ENCODE peak calls at places on chromosomes 11 and 22, in five cellular contexts. W, K, L, E and H are unnamed samples.
A peak's percentile ranks its signal among the peaks of the same experiment; 100 is the strongest.

GRCh38 chr22:26041931-26042330 is 127.3 kb upstream of the SEZ6L start:
- DNase-seq in E (no peak), K (no peak), L (no peak), W (peak; percentile 54), H (no peak)

GRCh38 chr11:113305440-113306336 is 8.7 kb upstream of the TTC12 start:
- DNase-seq in L (peak; percentile 49), E (peak; percentile 85), K (peak; percentile 70), W (peak; percentile 81), H (peak; percentile 86)

GRCh38 chr11:111334495-111335123 is 36.3 kb downstream of the POU2AF3 start:
- DNase-seq in L (peak; percentile 48), E (no peak), W (no peak), K (no peak), H (no peak)

GRCh38 chr11:37076866-37077265 is 478.8 kb upstream of the RAG2 start:
- DNase-seq in W (no peak), L (no peak), K (no peak), E (no peak), H (no peak)

GRCh38 chr11:91147885-91148284 is 925.0 kb upstream of the CHORDC1 start:
- DNase-seq in K (no peak), W (no peak), E (no peak), L (no peak), H (no peak)

GRCh38 chr22:41201146-41201545 is 4.0 kb upstream of the L3MBTL2 start:
- DNase-seq in E (no peak), K (no peak), L (no peak), W (no peak), H (no peak)

GRCh38 chr22:37167981-37168647 is 18.4 kb upstream of the IL2RB start:
- DNase-seq in L (no peak), W (no peak), K (peak; percentile 68), E (no peak), H (no peak)

GRCh38 chr11:81070948-81071347 is 1630.1 kb upstream of the TENM4 start:
- DNase-seq in K (no peak), E (no peak), W (peak; percentile 35), L (no peak), H (no peak)

GRCh38 chr22:37484115-37485005 is 1.8 kb downstream of the MFNG start:
- DNase-seq in K (peak; percentile 95), W (peak; percentile 94), E (peak; percentile 85), L (no peak), H (peak; percentile 61)

GRCh38 chr22:49103314-49104052 is 724.2 kb downstream of the BRD1 start:
- DNase-seq in E (no peak), L (no peak), K (no peak), W (no peak), H (no peak)

GRCh38 chr11:130101661-130102060 is 32.0 kb downstream of the APLP2 start:
- DNase-seq in E (no peak), L (no peak), W (no peak), K (no peak), H (no peak)

GRCh38 chr11:11464555-11464954 is 111.5 kb upstream of the CSNK2A3 start:
- DNase-seq in E (no peak), K (no peak), L (no peak), W (no peak), H (no peak)

GRCh38 chr11:124302756-124303155 is 11.0 kb downstream of the OR8D1 start:
- DNase-seq in K (no peak), E (no peak), W (no peak), L (no peak), H (no peak)

GRCh38 chr22:19174106-19175025 is 4.2 kb downstream of the SLC25A1 start:
- DNase-seq in K (no peak), L (no peak), E (peak; percentile 90), W (peak; percentile 94), H (peak; percentile 38)

GRCh38 chr11:113161671-113162589 is 152.5 kb upstream of the TTC12 start:
- DNase-seq in L (no peak), E (no peak), W (no peak), K (no peak), H (peak; percentile 32)

GRCh38 chr11:34625576-34625975 is 4.7 kb downstream of the EHF start:
- DNase-seq in K (no peak), W (no peak), E (no peak), L (no peak), H (no peak)

GRCh38 chr22:19779011-19779421 is 18.4 kb downstream of the TBX1 start:
- DNase-seq in K (no peak), W (peak; percentile 67), E (no peak), L (no peak), H (no peak)

DNA sequence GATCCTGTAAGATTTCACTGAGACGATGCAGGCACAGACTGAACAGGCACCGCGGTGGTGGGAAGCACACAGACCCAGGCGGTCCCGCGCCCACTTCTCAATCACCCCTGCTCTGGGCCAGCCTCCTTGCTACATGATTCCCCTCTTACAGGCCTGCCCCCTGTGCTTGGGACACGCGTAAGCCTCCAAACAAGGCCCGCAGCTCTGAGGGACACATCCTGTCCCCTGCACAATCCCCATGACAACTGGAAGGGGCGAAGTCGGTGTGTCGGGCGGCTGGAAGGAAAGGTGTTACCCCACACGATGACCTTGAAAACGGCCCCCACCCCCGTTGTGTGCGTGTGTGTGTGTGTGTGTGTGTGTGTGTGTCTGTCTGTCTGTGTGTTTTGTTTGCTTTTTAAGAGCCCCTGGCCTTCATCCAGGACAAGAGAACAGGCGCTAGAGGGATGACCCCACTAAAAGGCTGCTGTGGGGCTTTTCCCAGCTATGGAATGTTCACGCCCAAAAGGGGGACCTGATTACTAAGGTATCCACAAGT is 13.1 kb downstream of the CELSR1 start:
- DNase-seq in W (no peak), E (no peak), K (no peak), L (no peak), H (no peak)
- H3K4me3 ChIP-seq in W (no peak overlapping the region), E (no peak overlapping the region), K (no peak overlapping the region), L (no peak overlapping the region), H (no peak overlapping the region)

DNA sequence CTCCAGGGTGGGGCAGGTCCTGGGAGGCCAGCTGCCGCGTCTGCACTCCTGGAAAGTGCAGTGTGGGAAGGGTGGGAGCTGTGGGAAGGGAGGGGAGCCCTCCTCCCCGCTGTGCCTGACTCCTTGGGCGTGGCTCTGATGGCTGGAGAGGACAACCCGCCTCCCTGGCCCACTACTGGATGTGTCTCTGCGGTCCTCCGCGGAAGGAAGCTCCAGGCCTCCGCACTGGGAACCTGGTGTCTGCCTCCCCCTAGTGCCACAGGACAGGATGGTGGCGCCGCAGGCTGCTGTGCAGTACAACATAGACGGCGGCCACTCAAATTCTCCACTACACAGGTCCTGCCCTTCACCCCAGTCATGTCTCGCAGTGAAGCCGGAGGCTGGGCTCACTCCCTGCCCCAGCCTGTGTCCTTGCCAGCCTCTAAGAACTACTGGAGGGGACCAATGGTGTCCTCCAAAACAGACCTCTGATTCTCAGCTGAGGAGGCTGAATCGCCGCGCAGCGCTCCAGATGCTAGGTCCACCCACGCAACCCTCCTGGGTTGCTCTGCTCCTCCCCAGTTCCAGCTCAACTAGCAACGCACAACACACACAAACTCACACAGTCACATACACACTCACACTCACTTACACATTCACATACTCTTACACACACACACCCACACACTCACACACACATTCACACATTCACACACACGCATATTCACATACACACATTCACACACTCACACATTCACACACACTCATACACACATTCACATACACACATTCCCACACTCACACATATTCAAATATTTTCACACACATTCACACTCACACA is 12.4 kb upstream of the DSCAML1 start:
- DNase-seq in L (peak; percentile 84), E (no peak), K (peak; percentile 54), W (no peak), H (peak; percentile 89)
- H3K27ac ChIP-seq in L (peak overlapping the region; percentile 62), E (no peak overlapping the region), K (no peak overlapping the region), W (no peak overlapping the region), H (no peak overlapping the region)

GRCh38 chr11:2884424-2884815 is 1.2 kb downstream of the CDKN1C start:
- DNase-seq in E (peak; percentile 82), K (no peak), L (no peak), W (no peak), H (peak; percentile 49)
- H3K4me3 ChIP-seq in E (peak overlapping the region; percentile 89), K (no peak overlapping the region), L (peak overlapping the region; percentile 71), W (no peak overlapping the region), H (peak overlapping the region; percentile 69)

GRCh38 chr11:933002-933820 is 7.5 kb downstream of the AP2A2 start:
- DNase-seq in L (no peak), K (no peak), W (no peak), E (no peak), H (no peak)
- H3K27ac ChIP-seq in L (no peak overlapping the region), K (no peak overlapping the region), W (no peak overlapping the region), E (peak overlapping the region; percentile 55), H (no peak overlapping the region)

DNA sequence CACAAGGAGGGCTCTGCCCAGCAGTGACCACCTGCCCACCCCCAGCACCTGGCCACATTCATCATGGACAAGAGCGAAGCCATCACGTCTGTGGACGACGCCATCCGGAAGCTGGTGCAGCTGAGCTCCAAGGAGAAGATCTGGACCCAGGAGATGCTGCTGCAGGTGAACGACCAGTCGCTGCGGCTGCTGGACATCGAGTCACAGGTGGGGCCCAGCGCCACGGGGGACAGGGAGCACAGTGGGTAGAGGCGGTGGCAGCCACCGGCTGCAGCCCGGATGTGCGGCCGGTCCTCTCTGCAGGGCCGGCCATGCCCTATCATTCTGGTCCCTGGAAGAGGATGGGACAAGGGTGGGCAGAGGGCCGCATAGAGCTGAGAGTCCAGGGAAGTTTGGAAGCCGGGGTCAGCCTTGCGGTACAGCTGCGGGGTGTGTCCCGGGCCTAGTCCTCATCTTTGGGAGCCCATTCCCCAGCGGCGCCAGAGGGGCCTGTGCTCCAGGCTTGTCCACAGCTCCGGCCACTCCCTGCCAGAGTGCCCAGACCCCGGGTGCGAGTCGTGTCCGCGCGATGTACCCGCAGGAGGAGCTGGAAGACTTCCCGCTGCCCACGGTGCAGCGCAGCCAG is 14.1 kb downstream of the EPS8L2 start:
- DNase-seq in K (no peak), E (no peak), L (no peak), W (no peak), H (no peak)
- H3K4me3 ChIP-seq in K (no peak overlapping the region), E (peak overlapping the region; percentile 12), L (no peak overlapping the region), W (no peak overlapping the region), H (no peak overlapping the region)